ENCODE peak calls at places on chromosomes 5 and 9, in seven cellular contexts. U, V, E, Z, X, Q and P are unnamed samples.

GRCh38 chr9:71549023-71549422 is 219.3 kb downstream of the CEMIP2 start:
- DNase-seq in U (no peak), V (no peak), E (no peak), Z (no peak), X (no peak), Q (no peak), P (no peak)

GRCh38 chr9:73613092-73613701 is 461.5 kb downstream of the ANXA1 start:
- DNase-seq in U (no peak), V (no peak), E (peak; percentile 24), Z (no peak), X (no peak), Q (no peak), P (no peak)

GRCh38 chr5:71601222-71602026 is 14.3 kb downstream of the MCCC2 start:
- DNase-seq in U (no peak), V (peak; percentile 72), E (peak; percentile 95), Z (peak; percentile 70), X (peak; percentile 49), Q (no peak), P (peak; percentile 86)

GRCh38 chr5:133110709-133111108 is 58.9 kb downstream of the HSPA4 start:
- DNase-seq in U (no peak), V (no peak), E (no peak), Z (peak; percentile 43), X (no peak), Q (no peak), P (no peak)

GRCh38 chr9:115157245-115157674 is 39.3 kb upstream of the TNC start:
- DNase-seq in U (no peak), V (no peak), E (peak; percentile 79), Z (no peak), X (no peak), Q (no peak), P (peak; percentile 78)

GRCh38 chr5:82174128-82174918 is 103.8 kb downstream of the RPS23 start:
- DNase-seq in U (no peak), V (peak; percentile 74), E (peak; percentile 53), Z (peak; percentile 82), X (peak; percentile 73), Q (no peak), P (peak; percentile 73)

GRCh38 chr5:134905246-134905996 is 490 bp downstream of the PCBD2 start:
- DNase-seq in U (peak; percentile 83), V (no peak), E (peak; percentile 63), Z (peak; percentile 85), X (no peak), Q (peak; percentile 79), P (no peak)

GRCh38 chr9:114273461-114273881 is 49.4 kb upstream of the ORM1 start:
- DNase-seq in U (peak; percentile 65), V (no peak), E (no peak), Z (no peak), X (peak; percentile 20), Q (no peak), P (peak; percentile 37)

GRCh38 chr5:75037106-75037505 is 15.3 kb downstream of the GCNT4 start:
- DNase-seq in U (no peak), V (peak; percentile 26), E (peak; percentile 81), Z (no peak), X (peak; percentile 41), Q (no peak), P (peak; percentile 95)

GRCh38 chr9:31839273-31839672 is 545.2 kb upstream of the ACO1 start:
- DNase-seq in U (no peak), V (no peak), E (no peak), Z (no peak), X (no peak), Q (peak; percentile 4), P (peak; percentile 55)

GRCh38 chr9:76403352-76403751 is 9.1 kb upstream of the RFK start:
- DNase-seq in U (no peak), V (no peak), E (peak; percentile 60), Z (no peak), X (no peak), Q (no peak), P (no peak)